ENCODE peak calls at places on chromosomes 2 and 18, in ten cellular contexts. R is activated CD8-positive, alpha-beta T cell treated with anti-CD3 and anti-CD28 coated beads, Interleukin-2, amount 10 ng/mL, durations not matched to agents 7 days and 5 days; D is effector CD4-positive, alpha-beta T cell; W is transverse colon; Y is fibroblast of villous mesenchyme; P is H7; F is dermis microvascular lymphatic vessel endothelial cell; C is body of pancreas; U is colonic mucosa; B is GM12891. Z is an unnamed sample.

GRCh38 chr2:61262699-61263098 is 100.7 kb downstream of the C2orf74 start:
- DNase-seq in Y (peak; percentile 38), P (no peak), F (no peak), R (no peak), U (no peak), D (no peak), C (no peak), W (no peak), B (no peak), Z (no peak)

GRCh38 chr2:197857708-197858107 is 53.3 kb downstream of the PLCL1 start:
- DNase-seq in Y (no peak), C (no peak), F (no peak), D (no peak), B (no peak), W (no peak), P (no peak), R (no peak), U (no peak), Z (no peak)

GRCh38 chr2:187438459-187438858 is 9.6 kb downstream of the CALCRL start:
- DNase-seq in W (no peak), C (no peak), R (no peak), F (peak; percentile 68), D (no peak), P (no peak), U (no peak), Y (no peak), B (no peak), Z (peak; percentile 85)

GRCh38 chr2:12498703-12499102 is 218.0 kb upstream of the TRIB2 start:
- DNase-seq in D (no peak), U (no peak), C (no peak), F (peak; percentile 40), W (no peak), B (no peak), P (no peak), Y (peak; percentile 55), R (no peak), Z (no peak)

GRCh38 chr2:235141411-235142128 is 189.8 kb downstream of the SH3BP4 start:
- DNase-seq in F (no peak), R (no peak), P (no peak), Y (no peak), B (no peak), U (no peak), D (no peak), C (no peak), W (no peak), Z (no peak)

GRCh38 chr2:49192041-49192440 is 37.7 kb upstream of the FSHR start:
- DNase-seq in B (no peak), F (no peak), R (no peak), P (no peak), C (no peak), Y (no peak), W (no peak), U (no peak), D (no peak), Z (no peak)

GRCh38 chr2:84487298-84487996 is 28.4 kb upstream of the SUCLG1 start:
- DNase-seq in P (no peak), U (no peak), D (no peak), B (no peak), F (no peak), C (no peak), W (no peak), Y (no peak), R (no peak), Z (no peak)

GRCh38 chr2:230905448-230906430 is 19.3 kb downstream of the GPR55 start:
- DNase-seq in F (no peak), B (no peak), U (peak; percentile 16), C (no peak), Y (peak; percentile 27), P (peak; percentile 56), R (peak; percentile 87), W (no peak), D (peak; percentile 64), Z (no peak)

GRCh38 chr2:160715428-160715827 is 221.8 kb upstream of the RBMS1 start:
- DNase-seq in U (no peak), W (no peak), F (no peak), C (no peak), P (no peak), R (no peak), B (no peak), Y (no peak), D (no peak), Z (no peak)

GRCh38 chr18:60019463-60019840 is 119.7 kb downstream of the PMAIP1 start:
- DNase-seq in D (no peak), B (no peak), R (no peak), U (no peak), Y (peak; percentile 66), C (no peak), W (no peak), F (no peak), P (no peak), Z (no peak)

GRCh38 chr2:46747297-46747818 is 168.2 kb downstream of the MCFD2 start:
- DNase-seq in P (no peak), C (no peak), W (no peak), F (peak; percentile 43), Y (peak; percentile 37), B (no peak), U (no peak), D (no peak), R (peak; percentile 27), Z (peak; percentile 49)

GRCh38 chr2:9306910-9307309 is 100.3 kb downstream of the ASAP2 start:
- DNase-seq in Y (no peak), B (no peak), U (no peak), W (no peak), D (no peak), F (no peak), P (no peak), R (no peak), C (peak; percentile 63), Z (no peak)

GRCh38 chr2:237600205-237600846 is 9.8 kb upstream of the RAB17 start:
- DNase-seq in U (no peak), C (peak; percentile 40), B (no peak), Y (peak; percentile 89), F (peak; percentile 68), R (no peak), W (no peak), P (no peak), D (no peak), Z (peak; percentile 53)

GRCh38 chr2:137435176-137435575 is 529.1 kb upstream of the HNMT start:
- DNase-seq in W (no peak), C (no peak), R (no peak), Y (peak; percentile 12), U (no peak), B (no peak), D (no peak), F (no peak), P (no peak), Z (no peak)

GRCh38 chr2:237026981-237027711 is 58.5 kb upstream of the COPS8 start:
- DNase-seq in B (peak; percentile 18), D (peak; percentile 17), P (peak; percentile 74), R (peak; percentile 52), F (peak; percentile 76), C (peak; percentile 71), W (peak; percentile 71), U (peak; percentile 71), Y (peak; percentile 65), Z (peak; percentile 86)

GRCh38 chr2:128801581-128801980 is 482.9 kb upstream of the HS6ST1 start:
- DNase-seq in R (no peak), C (no peak), P (no peak), U (no peak), W (no peak), B (no peak), D (no peak), Y (no peak), F (no peak), Z (no peak)

GRCh38 chr18:72675394-72675793 is 131.3 kb upstream of the CBLN2 start:
- DNase-seq in P (no peak), F (no peak), B (no peak), R (no peak), Y (no peak), W (no peak), D (no peak), U (no peak), C (no peak), Z (no peak)

GRCh38 chr2:20190862-20191713 is 33.8 kb downstream of the SDC1 start:
- DNase-seq in Y (no peak), F (peak; percentile 56), W (peak; percentile 73), R (no peak), C (no peak), D (no peak), B (no peak), U (peak; percentile 86), P (peak; percentile 95), Z (peak; percentile 36)

GRCh38 chr2:53490659-53491058 is 276.9 kb upstream of the CHAC2 start:
- DNase-seq in R (no peak), U (no peak), P (no peak), F (no peak), B (no peak), D (no peak), Y (peak; percentile 30), C (peak; percentile 66), W (peak; percentile 11), Z (no peak)

GRCh38 chr2:173058673-173059072 is 17.0 kb upstream of the MAP3K20 start:
- DNase-seq in B (no peak), P (no peak), D (no peak), W (no peak), C (no peak), Y (no peak), F (no peak), R (no peak), U (no peak), Z (no peak)

GRCh38 chr2:196263181-196263747 is 91.9 kb upstream of the STK17B start:
- DNase-seq in W (peak; percentile 9), B (no peak), C (no peak), D (peak; percentile 46), R (peak; percentile 74), F (peak; percentile 50), U (no peak), P (no peak), Y (peak; percentile 84), Z (peak; percentile 16)

GRCh38 chr2:72848436-72848835 is 22.6 kb upstream of the EXOC6B start:
- DNase-seq in Y (no peak), W (no peak), B (no peak), U (no peak), C (no peak), P (no peak), R (no peak), D (no peak), F (no peak), Z (no peak)

GRCh38 chr2:135056790-135057189 is 4.7 kb downstream of the RAB3GAP1 start:
- DNase-seq in P (no peak), D (no peak), U (no peak), Y (peak; percentile 54), F (no peak), C (no peak), B (no peak), R (no peak), W (no peak), Z (no peak)

GRCh38 chr18:78427081-78427480 is 552.5 kb upstream of the SALL3 start:
- DNase-seq in P (no peak), R (no peak), W (no peak), B (no peak), Y (no peak), F (no peak), C (no peak), U (no peak), D (no peak), Z (no peak)

GRCh38 chr2:6824962-6825361 is 40.7 kb downstream of the CMPK2 start:
- DNase-seq in P (no peak), Y (peak; percentile 90), W (no peak), U (no peak), B (no peak), F (no peak), C (no peak), R (no peak), D (no peak), Z (no peak)

GRCh38 chr2:72778410-72778809 is 47.4 kb downstream of the EXOC6B start:
- DNase-seq in F (peak; percentile 74), U (no peak), Y (peak; percentile 53), B (no peak), C (no peak), P (no peak), W (no peak), R (no peak), D (no peak), Z (peak; percentile 73)